ENCODE peak calls at places on chromosome 3, in nine cellular contexts. U is activated T-helper 1 cell treated with Interleukin-2 at 50 U/mL for 16 hours; I is foreskin melanocyte; M is GM13976; Y is NCI-H2171 treated with DMSO at 0.1 percent for 48 hours; V is stimulated activated CD4-positive, alpha-beta T cell treated with anti-CD3 and anti-CD28 coated beads, Interleukin-15, amount 100 ng/mL, for 1 hour; A is activated naive CD4-positive, alpha-beta T cell treated with anti-CD3 and anti-CD28 coated beads, Interleukin-2, amount 10 ng/mL, durations not matched to agents 7 days and 5 days; H is iris pigment epithelial cell; P is NCI-H526 treated with DMSO at 0.1 percent for 48 hours. Q is an unnamed sample.

GRCh38 chr3:189300345-189300744 is 128.6 kb downstream of the TPRG1 start:
- DNase-seq in U (no peak), I (no peak), M (no peak), Y (no peak), V (no peak), A (no peak), H (no peak), P (no peak), Q (no peak)

GRCh38 chr3:171809513-171810277 is 588 bp downstream of the PLD1 start:
- DNase-seq in U (peak; percentile 22), I (peak; percentile 78), M (peak; percentile 74), Y (peak; percentile 67), V (no peak), A (peak; percentile 61), H (peak; percentile 90), P (peak; percentile 89), Q (peak; percentile 28)

GRCh38 chr3:52247455-52248164 is 2.1 kb downstream of the PPM1M start:
- DNase-seq in U (no peak), I (no peak), M (peak; percentile 28), Y (no peak), V (no peak), A (peak; percentile 21), H (no peak), P (no peak), Q (no peak)

GRCh38 chr3:193859195-193859594 is 266.2 kb downstream of the OPA1 start:
- DNase-seq in U (no peak), I (no peak), M (no peak), Y (no peak), V (no peak), A (no peak), H (no peak), P (no peak), Q (no peak)

GRCh38 chr3:14773281-14773680 is 45.5 kb upstream of the FGD5 start:
- DNase-seq in U (no peak), I (no peak), M (no peak), Y (no peak), V (no peak), A (no peak), H (no peak), P (no peak), Q (no peak)

GRCh38 chr3:148992027-148992634 is 791 bp downstream of the GYG1 start:
- DNase-seq in U (peak; percentile 10), I (no peak), M (peak; percentile 53), Y (no peak), V (no peak), A (no peak), H (no peak), P (peak; percentile 24), Q (no peak)

GRCh38 chr3:48142316-48142870 is 45.8 kb downstream of the CDC25A start:
- DNase-seq in U (no peak), I (no peak), M (no peak), Y (peak; percentile 14), V (no peak), A (no peak), H (no peak), P (no peak), Q (no peak)

GRCh38 chr3:175129126-175129525 is 270.0 kb downstream of the NAALADL2 start:
- DNase-seq in U (no peak), I (no peak), M (no peak), Y (no peak), V (no peak), A (no peak), H (peak; percentile 13), P (no peak), Q (no peak)

GRCh38 chr3:158562674-158563073 is 8.3 kb upstream of the MLF1 start:
- DNase-seq in U (no peak), I (no peak), M (no peak), Y (no peak), V (no peak), A (no peak), H (no peak), P (no peak), Q (no peak)

GRCh38 chr3:101926594-101927105 is 77.3 kb downstream of the NFKBIZ start:
- DNase-seq in U (no peak), I (no peak), M (no peak), Y (no peak), V (no peak), A (no peak), H (peak; percentile 23), P (no peak), Q (no peak)

GRCh38 chr3:13098605-13099004 is 25.4 kb upstream of the IQSEC1 start:
- DNase-seq in U (no peak), I (no peak), M (no peak), Y (no peak), V (no peak), A (no peak), H (no peak), P (no peak), Q (no peak)

GRCh38 chr3:197667968-197668367 is 68.7 kb downstream of the RUBCN start:
- DNase-seq in U (no peak), I (no peak), M (no peak), Y (no peak), V (no peak), A (no peak), H (no peak), P (no peak), Q (no peak)

GRCh38 chr3:144763878-144764454 is 792.3 kb downstream of the DIPK2A start:
- DNase-seq in U (no peak), I (no peak), M (no peak), Y (no peak), V (no peak), A (no peak), H (no peak), P (no peak), Q (no peak)

GRCh38 chr3:148642616-148643015 is 55.1 kb upstream of the AGTR1 start:
- DNase-seq in U (no peak), I (no peak), M (no peak), Y (no peak), V (no peak), A (no peak), H (peak; percentile 54), P (no peak), Q (no peak)

GRCh38 chr3:6354653-6355052 is 506.3 kb upstream of the GRM7 start:
- DNase-seq in U (no peak), I (no peak), M (no peak), Y (no peak), V (no peak), A (no peak), H (no peak), P (no peak), Q (no peak)